ENCODE peak calls at places on chromosome 11, in eight cellular contexts. X is astrocyte, G is PC-3, K is heart left ventricle, A is GM23338, O is sigmoid colon, I is AG04450, S is A673. H is an unnamed sample. For H3K27me3, the result is how much of the 10 kb centered on the place peaks cover.

GRCh38 chr11:71133946-71134345 is 118.4 kb downstream of the SHANK2 start:
- DNase-seq in K (no peak), X (no peak), I (no peak), G (no peak), S (no peak), A (no peak), O (no peak), H (no peak)

GRCh38 chr11:93905384-93905783 is 55.0 kb upstream of the VSTM5 start:
- DNase-seq in G (peak), K (no peak), S (no peak), X (peak), A (no peak), O (no peak), I (peak), H (no peak)

GRCh38 chr11:121240650-121241299 is 51.8 kb upstream of the SC5D start:
- DNase-seq in X (peak), I (no peak), S (peak), A (no peak), G (no peak), O (no peak), K (no peak), H (no peak)

GRCh38 chr11:76824980-76825725 is 35.6 kb upstream of the ACER3 start:
- DNase-seq in I (no peak), A (no peak), O (no peak), G (peak), X (no peak), S (no peak), K (no peak), H (no peak)

GRCh38 chr11:93216511-93217121 is 18.8 kb upstream of the SLC36A4 start:
- DNase-seq in S (no peak), I (no peak), X (no peak), K (no peak), O (no peak), G (no peak), A (no peak), H (no peak)

GRCh38 chr11:11426226-11426915 is 73.3 kb upstream of the CSNK2A3 start:
- DNase-seq in G (peak), I (no peak), X (no peak), K (no peak), S (no peak), A (no peak), O (no peak), H (no peak)

GRCh38 chr11:114076974-114077373 is 17.5 kb downstream of the ZBTB16 start:
- DNase-seq in S (peak), X (no peak), O (peak), I (no peak), G (no peak), K (no peak), A (no peak), H (no peak)

GRCh38 chr11:13009921-13010736 is 1.0 kb downstream of the RASSF10 start:
- DNase-seq in K (no peak), X (peak), O (no peak), S (peak), G (no peak), I (no peak), A (peak), H (peak)

GRCh38 chr11:85889676-85890579 is 34.7 kb downstream of the CCDC83 start:
- DNase-seq in K (no peak), I (no peak), O (no peak), X (peak), S (peak), G (peak), A (no peak), H (no peak)

GRCh38 chr11:119315139-119316016 is 1.6 kb downstream of the MCAM start:
- DNase-seq in K (peak), S (peak), G (peak), X (no peak), A (peak), I (no peak), O (peak), H (no peak)

GRCh38 chr11:64885367-64886286 is 7.2 kb upstream of the EHD1 start:
- DNase-seq in K (no peak), A (no peak), G (peak), X (peak), S (peak), I (peak), O (no peak), H (no peak)

GRCh38 chr11:43516316-43516820 is 157.6 kb downstream of the TTC17 start:
- DNase-seq in S (no peak), X (no peak), I (no peak), A (peak), K (no peak), G (no peak), O (no peak), H (no peak)

GRCh38 chr11:107999759-108000455 is 8.8 kb upstream of the CUL5 start:
- DNase-seq in X (peak), S (peak), K (no peak), I (no peak), A (peak), G (peak), O (no peak), H (no peak)

GRCh38 chr11:68146704-68147474 is 25.7 kb upstream of the CHKA start:
- DNase-seq in X (no peak), O (no peak), G (peak), S (no peak), I (no peak), A (no peak), K (peak), H (no peak)

DNA sequence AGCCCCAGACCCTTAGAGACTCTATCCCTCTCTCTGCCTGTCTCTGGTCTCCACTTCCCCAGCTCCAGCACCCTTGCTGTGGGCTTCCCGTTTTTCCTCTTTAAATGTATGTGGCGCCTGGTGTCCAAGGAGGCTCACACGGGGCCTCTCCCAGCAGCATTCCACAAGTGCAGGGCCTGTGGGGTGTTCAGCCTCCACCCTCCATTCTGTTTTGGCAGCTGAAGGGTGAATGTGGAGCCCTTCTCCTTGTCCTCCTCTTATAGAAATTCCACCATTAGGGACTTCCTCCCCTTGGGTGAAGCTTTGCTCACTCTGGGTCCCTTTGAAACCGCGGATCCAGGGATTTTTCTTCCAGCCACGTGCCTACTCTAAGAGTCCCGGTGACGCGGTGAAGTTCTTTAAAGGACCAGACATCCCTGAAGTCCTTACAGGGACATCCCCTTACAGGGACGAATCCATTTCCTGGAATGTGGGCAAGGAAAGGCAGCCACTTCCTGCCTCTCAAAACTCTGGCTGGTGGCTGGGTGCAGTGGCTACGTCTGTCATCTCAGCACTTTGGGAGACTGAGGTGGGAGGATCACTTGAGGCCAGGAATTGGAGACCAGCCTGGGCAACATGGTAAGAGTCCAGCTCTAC is 1.6 kb upstream of the TSPAN18 start:
- DNase-seq in X (no peak), G (no peak), S (peak), O (no peak), K (no peak), A (peak), I (no peak), H (no peak)
- H3K27me3 ChIP-seq in X (under half), G (half or more), S (under half), O (under half), K (under half), A (half or more), I (half or more), H (under half)

GRCh38 chr11:25793637-25794036 is 538.3 kb upstream of the ANO3 start:
- DNase-seq in K (no peak), I (no peak), X (no peak), A (peak), O (no peak), S (no peak), G (no peak), H (no peak)

DNA sequence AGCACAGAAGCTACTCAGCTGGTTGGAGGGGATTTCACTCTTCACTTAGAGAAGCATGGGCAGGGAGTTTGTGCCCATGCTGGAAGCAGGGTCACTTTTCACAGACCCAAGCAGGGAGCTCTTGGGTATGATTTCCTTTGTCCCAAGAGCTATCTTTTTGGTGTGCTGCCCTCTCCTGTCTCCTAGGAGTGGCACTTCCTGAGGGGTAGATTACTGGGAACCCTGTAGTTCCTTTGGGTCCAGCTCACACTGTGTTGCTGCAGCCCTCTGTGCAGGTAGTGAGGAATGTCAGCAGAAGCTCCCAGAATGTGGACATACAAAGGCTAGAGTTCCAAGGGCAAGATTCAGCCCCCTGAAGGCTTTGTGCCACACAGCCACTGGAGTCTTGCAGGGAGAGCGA is 537.1 kb upstream of the ANO3 start:
- DNase-seq in S (no peak), O (no peak), K (no peak), I (no peak), A (peak), X (no peak), G (no peak), H (no peak)
- TF ChIP-seq CTCF in S (no peak), O (no peak), K (no peak), I (no peak), A (peak), X (no peak), G (no peak), H (no peak)

GRCh38 chr11:111977141-111978027 is 40.2 kb downstream of the DIXDC1 start:
- DNase-seq in X (peak), K (peak), O (peak), A (peak), S (peak), G (peak), I (no peak), H (peak)

GRCh38 chr11:111976614-111977140 is 39.5 kb downstream of the DIXDC1 start:
- DNase-seq in O (peak), K (peak), G (peak), X (peak), A (peak), I (no peak), S (no peak), H (peak)

GRCh38 chr11:111980062-111980461 is 42.9 kb downstream of the DIXDC1 start:
- DNase-seq in X (no peak), S (no peak), G (no peak), A (no peak), I (no peak), K (no peak), O (no peak), H (no peak)

GRCh38 chr11:111976119-111976518 is 39.0 kb downstream of the DIXDC1 start:
- DNase-seq in A (peak), G (no peak), S (no peak), K (no peak), I (no peak), X (no peak), O (no peak), H (no peak)

GRCh38 chr11:111978028-111978771 is 41.1 kb downstream of the DIXDC1 start:
- DNase-seq in G (peak), K (peak), I (peak), O (peak), X (peak), A (peak), S (peak), H (peak)
- H3K27ac ChIP-seq in G (no peak), K (peak), I (no peak), O (peak), X (no peak), A (peak), S (no peak), H (peak)

GRCh38 chr11:72591785-72592490 is 82.3 kb downstream of the PDE2A start:
- DNase-seq in S (peak), I (no peak), G (no peak), O (no peak), A (no peak), K (no peak), X (no peak), H (no peak)
- H3K27me3 ChIP-seq in S (under half), I (half or more), G (under half), O (under half), A (under half), K (under half), X (half or more), H (under half)

DNA sequence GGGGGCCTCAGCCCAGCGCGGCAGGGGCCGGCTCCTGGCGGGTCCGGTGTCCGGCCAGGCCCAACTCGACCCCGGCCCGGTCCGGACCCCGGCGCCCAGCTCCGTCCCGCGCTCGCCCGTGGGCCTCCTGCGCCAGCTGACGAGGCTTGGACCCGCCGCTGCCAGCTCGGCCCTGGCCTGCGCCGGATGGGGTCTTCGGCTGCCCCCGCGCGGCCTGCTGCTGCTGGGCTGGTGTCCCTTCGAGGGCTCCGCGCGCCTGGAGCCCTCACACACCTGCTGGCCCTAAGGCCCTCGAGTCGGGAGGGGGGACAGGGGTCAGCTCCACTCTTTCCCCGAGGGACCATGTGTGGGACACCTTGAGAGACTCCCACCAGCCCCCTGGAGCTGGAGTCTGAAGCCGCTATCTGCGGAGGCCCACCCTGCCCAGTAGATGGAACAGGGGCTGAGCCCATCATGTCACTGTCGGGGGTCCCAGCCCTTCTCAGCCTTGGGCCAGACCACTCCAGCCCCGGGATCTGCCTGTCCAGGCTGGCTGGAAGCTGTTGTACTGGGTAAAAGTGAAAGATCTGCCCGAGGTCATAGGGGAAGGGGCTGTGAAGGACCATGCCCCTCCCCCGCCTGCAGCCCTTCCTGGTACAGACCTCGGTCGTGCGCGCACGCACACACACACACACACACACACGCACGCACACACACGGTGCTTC is 768 bp upstream of the CDKN1C start:
- DNase-seq in A (peak), G (no peak), O (peak), X (no peak), K (peak), S (no peak), I (no peak), H (peak)
- TF ChIP-seq CTCF in A (peak), G (no peak), O (no peak), X (no peak), K (peak), S (no peak), I (peak), H (no peak)

H was measured in psoas muscle.